ENCODE peak calls at places on chromosomes 7 and 10, in ten cellular contexts. One of them, this sample, is unnamed. For H3K4me1 and H3K9me3, the result is how much of the 10 kb centered on the place peaks cover.

GRCh38 chr7:5296015-5296621 is 13.4 kb downstream of the SLC29A4 start:
- DNase-seq in CD8-positive, alpha-beta T cell: no peak
- DNase-seq in tibial artery: no peak
- DNase-seq in Peyer's patch: no peak
- DNase-seq in ovary: no peak
- DNase-seq in fibroblast of lung: no peak
- DNase-seq in lung: no peak
- DNase-seq in H9: no peak
- DNase-seq in uterus: no peak
- DNase-seq in heart left ventricle: no peak
- DNase-seq in this sample: no peak

GRCh38 chr10:122197823-122198222 is 73.3 kb upstream of the BTBD16 start:
- DNase-seq in tibial artery: no peak
- DNase-seq in fibroblast of lung: no peak
- DNase-seq in H9: no peak
- DNase-seq in heart left ventricle: no peak
- DNase-seq in Peyer's patch: no peak
- DNase-seq in CD8-positive, alpha-beta T cell: no peak
- DNase-seq in lung: no peak
- DNase-seq in uterus: no peak
- DNase-seq in ovary: no peak
- DNase-seq in this sample: no peak

GRCh38 chr10:52933748-52934147 is 161.2 kb upstream of the MBL2 start:
- DNase-seq in Peyer's patch: no peak
- DNase-seq in H9: no peak
- DNase-seq in uterus: no peak
- DNase-seq in fibroblast of lung: no peak
- DNase-seq in CD8-positive, alpha-beta T cell: no peak
- DNase-seq in ovary: no peak
- DNase-seq in heart left ventricle: no peak
- DNase-seq in lung: no peak
- DNase-seq in tibial artery: no peak
- DNase-seq in this sample: no peak

GRCh38 chr10:104045151-104046089 is 40.3 kb downstream of the COL17A1 start:
- DNase-seq in uterus: peak
- DNase-seq in lung: peak
- DNase-seq in H9: peak
- DNase-seq in heart left ventricle: no peak
- DNase-seq in Peyer's patch: no peak
- DNase-seq in tibial artery: no peak
- DNase-seq in CD8-positive, alpha-beta T cell: no peak
- DNase-seq in ovary: no peak
- DNase-seq in fibroblast of lung: peak
- DNase-seq in this sample: peak

GRCh38 chr7:37901236-37901827 is 15.3 kb downstream of the SFRP4 start:
- DNase-seq in lung: no peak
- DNase-seq in tibial artery: no peak
- DNase-seq in CD8-positive, alpha-beta T cell: no peak
- DNase-seq in uterus: no peak
- DNase-seq in H9: no peak
- DNase-seq in ovary: no peak
- DNase-seq in Peyer's patch: no peak
- DNase-seq in heart left ventricle: no peak
- DNase-seq in fibroblast of lung: peak
- DNase-seq in this sample: no peak

GRCh38 chr7:130367088-130367755 is 13.1 kb upstream of the CPA1 start:
- DNase-seq in ovary: peak
- DNase-seq in Peyer's patch: peak
- DNase-seq in heart left ventricle: no peak
- DNase-seq in lung: no peak
- DNase-seq in fibroblast of lung: no peak
- DNase-seq in CD8-positive, alpha-beta T cell: no peak
- DNase-seq in H9: no peak
- DNase-seq in uterus: no peak
- DNase-seq in tibial artery: peak
- DNase-seq in this sample: no peak

GRCh38 chr7:30032310-30033125 is 4.3 kb downstream of the PLEKHA8 start:
- DNase-seq in H9: no peak
- DNase-seq in ovary: peak
- DNase-seq in fibroblast of lung: peak
- DNase-seq in uterus: no peak
- DNase-seq in heart left ventricle: no peak
- DNase-seq in lung: no peak
- DNase-seq in Peyer's patch: no peak
- DNase-seq in CD8-positive, alpha-beta T cell: no peak
- DNase-seq in tibial artery: no peak
- DNase-seq in this sample: no peak

GRCh38 chr10:2477154-2477553 is 590.2 kb upstream of the PFKP start:
- DNase-seq in CD8-positive, alpha-beta T cell: no peak
- DNase-seq in lung: no peak
- DNase-seq in H9: peak
- DNase-seq in ovary: no peak
- DNase-seq in tibial artery: no peak
- DNase-seq in heart left ventricle: no peak
- DNase-seq in fibroblast of lung: no peak
- DNase-seq in uterus: no peak
- DNase-seq in Peyer's patch: no peak
- DNase-seq in this sample: no peak

GRCh38 chr7:138929969-138930368 is 51.2 kb downstream of the KIAA1549 start:
- DNase-seq in uterus: no peak
- DNase-seq in heart left ventricle: no peak
- DNase-seq in H9: no peak
- DNase-seq in CD8-positive, alpha-beta T cell: no peak
- DNase-seq in lung: no peak
- DNase-seq in fibroblast of lung: no peak
- DNase-seq in Peyer's patch: no peak
- DNase-seq in ovary: no peak
- DNase-seq in tibial artery: no peak
- DNase-seq in this sample: no peak

GRCh38 chr7:138924551-138925225 is 56.5 kb downstream of the KIAA1549 start:
- DNase-seq in tibial artery: no peak
- DNase-seq in lung: no peak
- DNase-seq in uterus: no peak
- DNase-seq in heart left ventricle: no peak
- DNase-seq in H9: no peak
- DNase-seq in Peyer's patch: no peak
- DNase-seq in CD8-positive, alpha-beta T cell: no peak
- DNase-seq in fibroblast of lung: no peak
- DNase-seq in ovary: no peak
- DNase-seq in this sample: no peak

DNA sequence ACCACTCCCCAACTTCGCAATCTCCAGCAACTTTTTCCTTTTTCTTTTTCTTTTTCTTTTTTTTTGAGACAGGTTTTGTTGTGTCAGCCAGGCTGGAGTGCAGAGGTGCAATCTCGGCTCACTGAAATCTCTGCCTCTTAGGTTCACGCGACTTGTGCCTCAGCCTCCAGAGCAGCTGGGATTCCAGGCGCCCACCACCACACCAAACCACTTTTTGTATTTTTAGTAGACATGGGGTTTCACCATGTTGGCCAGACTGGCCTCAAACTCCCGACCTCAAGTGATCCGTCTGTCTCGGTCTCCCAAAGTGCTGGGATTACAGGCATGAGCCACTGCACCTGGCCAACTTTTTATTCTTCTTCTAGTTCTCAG is 55.0 kb downstream of the KIAA1549 start:
- DNase-seq in lung: no peak
- DNase-seq in tibial artery: no peak
- DNase-seq in Peyer's patch: no peak
- DNase-seq in fibroblast of lung: no peak
- DNase-seq in uterus: no peak
- DNase-seq in ovary: no peak
- DNase-seq in heart left ventricle: no peak
- DNase-seq in H9: no peak
- DNase-seq in CD8-positive, alpha-beta T cell: no peak
- DNase-seq in this sample: no peak
- H3K4me1 ChIP-seq in lung: under half
- H3K4me1 ChIP-seq in tibial artery: under half
- H3K4me1 ChIP-seq in Peyer's patch: under half
- H3K4me1 ChIP-seq in fibroblast of lung: under half
- H3K4me1 ChIP-seq in uterus: under half
- H3K4me1 ChIP-seq in ovary: under half
- H3K4me1 ChIP-seq in heart left ventricle: under half
- H3K4me1 ChIP-seq in H9: under half
- H3K4me1 ChIP-seq in CD8-positive, alpha-beta T cell: under half
- H3K4me1 ChIP-seq in this sample: under half

GRCh38 chr10:106982248-106982647 is 182.3 kb downstream of the SORCS1 start:
- DNase-seq in tibial artery: no peak
- DNase-seq in ovary: no peak
- DNase-seq in Peyer's patch: no peak
- DNase-seq in heart left ventricle: no peak
- DNase-seq in H9: no peak
- DNase-seq in fibroblast of lung: no peak
- DNase-seq in CD8-positive, alpha-beta T cell: no peak
- DNase-seq in uterus: no peak
- DNase-seq in lung: no peak
- DNase-seq in this sample: no peak

GRCh38 chr10:106981461-106981850 is 183.1 kb downstream of the SORCS1 start:
- DNase-seq in heart left ventricle: no peak
- DNase-seq in fibroblast of lung: no peak
- DNase-seq in lung: no peak
- DNase-seq in H9: no peak
- DNase-seq in uterus: no peak
- DNase-seq in Peyer's patch: no peak
- DNase-seq in ovary: no peak
- DNase-seq in CD8-positive, alpha-beta T cell: no peak
- DNase-seq in tibial artery: no peak
- DNase-seq in this sample: no peak

GRCh38 chr10:106978746-106979145 is 185.8 kb downstream of the SORCS1 start:
- DNase-seq in tibial artery: no peak
- DNase-seq in CD8-positive, alpha-beta T cell: no peak
- DNase-seq in uterus: no peak
- DNase-seq in fibroblast of lung: no peak
- DNase-seq in heart left ventricle: no peak
- DNase-seq in H9: no peak
- DNase-seq in lung: no peak
- DNase-seq in ovary: no peak
- DNase-seq in Peyer's patch: no peak
- DNase-seq in this sample: no peak

DNA sequence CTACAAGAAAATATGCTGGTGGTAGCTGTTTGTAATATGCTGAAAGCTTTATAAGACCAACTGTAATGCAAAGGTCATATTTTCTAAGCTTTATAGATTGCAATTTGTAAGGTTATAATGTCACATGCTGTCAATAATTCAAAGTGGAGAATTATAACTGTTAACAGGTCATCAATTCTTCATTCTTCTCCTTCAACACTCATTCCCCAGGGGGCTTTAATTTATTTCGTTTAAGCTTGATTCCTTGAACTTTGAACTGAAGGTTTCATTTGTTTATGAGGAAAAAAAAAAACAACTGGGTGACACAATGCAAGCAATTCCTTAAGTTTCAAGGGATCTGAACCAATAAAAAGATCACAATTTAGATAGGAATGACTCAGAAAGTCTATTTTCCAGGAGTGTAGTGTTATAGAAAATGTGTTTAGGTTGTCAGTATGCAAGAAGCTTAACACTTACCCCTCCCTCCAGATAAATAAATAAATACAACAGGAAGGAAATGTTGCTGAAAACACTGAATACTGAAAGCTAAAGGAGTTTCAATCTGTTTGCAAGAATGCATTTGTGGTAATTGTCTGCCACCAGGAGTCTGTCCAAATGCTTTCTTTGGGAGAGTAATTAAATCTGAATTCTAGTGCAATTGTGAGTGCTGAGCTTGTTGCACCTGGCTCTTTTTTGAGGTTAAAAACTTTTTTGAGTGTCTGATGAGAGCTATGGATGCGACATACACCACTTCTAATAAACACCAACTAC is 183.6 kb downstream of the SORCS1 start:
- DNase-seq in Peyer's patch: no peak
- DNase-seq in lung: no peak
- DNase-seq in H9: no peak
- DNase-seq in fibroblast of lung: no peak
- DNase-seq in tibial artery: no peak
- DNase-seq in ovary: no peak
- DNase-seq in uterus: no peak
- DNase-seq in heart left ventricle: no peak
- DNase-seq in CD8-positive, alpha-beta T cell: no peak
- DNase-seq in this sample: no peak
- TF ChIP-seq CTCF in Peyer's patch: no peak
- TF ChIP-seq CTCF in lung: no peak
- TF ChIP-seq CTCF in H9: no peak
- TF ChIP-seq CTCF in fibroblast of lung: no peak
- TF ChIP-seq CTCF in tibial artery: no peak
- TF ChIP-seq CTCF in ovary: no peak
- TF ChIP-seq CTCF in uterus: peak
- TF ChIP-seq CTCF in heart left ventricle: no peak
- TF ChIP-seq CTCF in CD8-positive, alpha-beta T cell: no peak
- TF ChIP-seq CTCF in this sample: peak

DNA sequence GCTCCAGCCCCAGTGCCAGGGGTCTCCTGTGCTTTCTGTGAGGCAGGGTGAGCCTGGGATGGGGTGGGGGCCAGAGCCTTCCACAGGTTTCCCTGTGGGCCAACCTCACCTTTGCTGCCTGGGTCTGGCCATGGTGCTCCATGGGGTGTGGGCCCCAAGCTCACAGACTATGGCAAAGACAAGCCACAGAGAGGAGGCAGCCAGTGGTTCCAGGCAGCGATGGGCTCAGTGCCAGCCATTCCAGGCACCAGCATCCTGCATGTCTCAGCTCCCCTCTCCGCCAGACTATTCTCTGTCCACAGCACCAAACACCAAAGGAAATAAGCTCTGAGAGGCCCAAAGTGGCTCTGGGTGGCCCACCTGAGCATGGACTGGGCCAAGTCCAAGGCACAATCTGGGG is 133.5 kb downstream of the PTPN20 start:
- DNase-seq in H9: no peak
- DNase-seq in ovary: peak
- DNase-seq in CD8-positive, alpha-beta T cell: no peak
- DNase-seq in fibroblast of lung: no peak
- DNase-seq in Peyer's patch: peak
- DNase-seq in lung: no peak
- DNase-seq in heart left ventricle: peak
- DNase-seq in uterus: peak
- DNase-seq in tibial artery: peak
- DNase-seq in this sample: peak
- H3K9me3 ChIP-seq in H9: under half
- H3K9me3 ChIP-seq in ovary: under half
- H3K9me3 ChIP-seq in CD8-positive, alpha-beta T cell: under half
- H3K9me3 ChIP-seq in fibroblast of lung: under half
- H3K9me3 ChIP-seq in Peyer's patch: under half
- H3K9me3 ChIP-seq in lung: under half
- H3K9me3 ChIP-seq in heart left ventricle: under half
- H3K9me3 ChIP-seq in uterus: under half
- H3K9me3 ChIP-seq in tibial artery: under half
- H3K9me3 ChIP-seq in this sample: under half

GRCh38 chr10:79239930-79240713 is 107.1 kb upstream of the PPIF start:
- DNase-seq in lung: no peak
- DNase-seq in H9: peak
- DNase-seq in Peyer's patch: no peak
- DNase-seq in fibroblast of lung: no peak
- DNase-seq in ovary: no peak
- DNase-seq in tibial artery: no peak
- DNase-seq in uterus: no peak
- DNase-seq in CD8-positive, alpha-beta T cell: no peak
- DNase-seq in heart left ventricle: no peak
- DNase-seq in this sample: peak
- H3K4me1 ChIP-seq in lung: under half
- H3K4me1 ChIP-seq in H9: under half
- H3K4me1 ChIP-seq in Peyer's patch: under half
- H3K4me1 ChIP-seq in fibroblast of lung: under half
- H3K4me1 ChIP-seq in ovary: under half
- H3K4me1 ChIP-seq in tibial artery: half or more
- H3K4me1 ChIP-seq in uterus: under half
- H3K4me1 ChIP-seq in CD8-positive, alpha-beta T cell: under half
- H3K4me1 ChIP-seq in heart left ventricle: half or more
- H3K4me1 ChIP-seq in this sample: under half

This sample was measured in BE2C.